ENCODE peak calls at places on chromosomes 6 and 20, in four cellular contexts. J is mammary epithelial cell, L is GM23338, A is hepatocyte. G is an unnamed sample. For H3K27me3, the result is how much of the 10 kb centered on the place peaks cover.

GRCh38 chr6:52953911-52954839 is 40.9 kb downstream of the GSTA4 start:
- DNase-seq in J (peak), L (no peak), A (no peak), G (no peak)

GRCh38 chr6:45473121-45473967 is 95.6 kb upstream of the SUPT3H start:
- DNase-seq in J (no peak), L (no peak), A (peak), G (no peak)

GRCh38 chr6:159943101-159943632 is 25.7 kb upstream of the IGF2R start:
- DNase-seq in J (peak), L (no peak), A (peak), G (no peak)

GRCh38 chr20:56285496-56285895 is 37.0 kb downstream of the MC3R start:
- DNase-seq in J (peak), L (no peak), A (no peak), G (no peak)

GRCh38 chr6:106692112-106692822 is 62.9 kb downstream of the QRSL1 start:
- DNase-seq in J (peak), L (peak), A (peak), G (no peak)

GRCh38 chr20:22691369-22692118 is 107.2 kb upstream of the FOXA2 start:
- DNase-seq in J (peak), L (peak), A (peak), G (peak)

GRCh38 chr20:59151820-59152219 is 11.8 kb upstream of the ZNF831 start:
- DNase-seq in J (no peak), L (no peak), A (no peak), G (no peak)

GRCh38 chr6:151320140-151320539 is 71.2 kb downstream of the ZBTB2 start:
- DNase-seq in J (no peak), L (no peak), A (no peak), G (no peak)

GRCh38 chr20:50526403-50526989 is 16.3 kb downstream of the PTPN1 start:
- DNase-seq in J (no peak), L (no peak), A (no peak), G (no peak)

GRCh38 chr20:1209447-1210387 is 6.5 kb downstream of the C20orf202 start:
- DNase-seq in J (no peak), L (peak), A (no peak), G (no peak)

GRCh38 chr6:115891111-115891669 is 169.5 kb downstream of the FRK start:
- DNase-seq in J (peak), L (no peak), A (no peak), G (no peak)

GRCh38 chr20:23925789-23926525 is 46.4 kb upstream of the CST5 start:
- DNase-seq in J (no peak), L (no peak), A (no peak), G (no peak)

GRCh38 chr6:312704-313485 is 20.6 kb downstream of the DUSP22 start:
- DNase-seq in J (no peak), L (no peak), A (no peak), G (no peak)

GRCh38 chr6:89385156-89385667 is 26.9 kb downstream of the RRAGD start:
- DNase-seq in J (peak), L (no peak), A (no peak), G (no peak)

GRCh38 chr20:25081730-25082497 is at the start of gene VSX1:
- DNase-seq in J (no peak), L (peak), A (no peak), G (peak)

GRCh38 chr6:36724514-36725385 is 27.1 kb downstream of the RAB44 start:
- DNase-seq in J (peak), L (peak), A (peak), G (peak)

GRCh38 chr20:20894753-20895152 is 182.3 kb upstream of the RALGAPA2 start:
- DNase-seq in J (no peak), L (peak), A (no peak), G (no peak)

GRCh38 chr6:124792386-124792785 is 169.9 kb upstream of the RNF217 start:
- DNase-seq in J (peak), L (no peak), A (no peak), G (no peak)

GRCh38 chr6:35400901-35401311 is 51.2 kb upstream of the FANCE start:
- DNase-seq in J (peak), L (no peak), A (peak), G (no peak)

GRCh38 chr6:113847435-113847834 is 9.7 kb upstream of the MARCKS start:
- DNase-seq in J (no peak), L (no peak), A (no peak), G (no peak)

GRCh38 chr6:21504790-21505189 is 88.8 kb upstream of the SOX4 start:
- DNase-seq in J (no peak), L (no peak), A (no peak), G (no peak)

GRCh38 chr6:127302728-127303675 is 36.3 kb downstream of the RNF146 start:
- DNase-seq in J (peak), L (peak), A (peak), G (peak)

GRCh38 chr6:34237316-34237721 is 646 bp downstream of the HMGA1 start:
- DNase-seq in J (no peak), L (no peak), A (peak), G (peak)

GRCh38 chr6:11500008-11500407 is 37.5 kb upstream of the TMEM170B start:
- DNase-seq in J (peak), L (no peak), A (no peak), G (no peak)

GRCh38 chr6:30113843-30114242 is 953 bp upstream of the TRIM31 start:
- DNase-seq in J (no peak), L (no peak), A (no peak), G (no peak)
- H3K27me3 ChIP-seq in J (under half), L (half or more), A (under half), G (under half)

GRCh38 chr6:108564178-108564577 is 3.5 kb downstream of the FOXO3 start:
- DNase-seq in J (peak), L (no peak), A (no peak), G (no peak)

GRCh38 chr6:108561742-108562502 is 1.2 kb downstream of the FOXO3 start:
- DNase-seq in J (peak), L (peak), A (peak), G (no peak)

GRCh38 chr6:108563292-108563691 is 2.6 kb downstream of the FOXO3 start:
- DNase-seq in J (no peak), L (no peak), A (no peak), G (no peak)

GRCh38 chr6:108560463-108561308 is at the start of gene FOXO3:
- DNase-seq in J (peak), L (peak), A (peak), G (no peak)

DNA sequence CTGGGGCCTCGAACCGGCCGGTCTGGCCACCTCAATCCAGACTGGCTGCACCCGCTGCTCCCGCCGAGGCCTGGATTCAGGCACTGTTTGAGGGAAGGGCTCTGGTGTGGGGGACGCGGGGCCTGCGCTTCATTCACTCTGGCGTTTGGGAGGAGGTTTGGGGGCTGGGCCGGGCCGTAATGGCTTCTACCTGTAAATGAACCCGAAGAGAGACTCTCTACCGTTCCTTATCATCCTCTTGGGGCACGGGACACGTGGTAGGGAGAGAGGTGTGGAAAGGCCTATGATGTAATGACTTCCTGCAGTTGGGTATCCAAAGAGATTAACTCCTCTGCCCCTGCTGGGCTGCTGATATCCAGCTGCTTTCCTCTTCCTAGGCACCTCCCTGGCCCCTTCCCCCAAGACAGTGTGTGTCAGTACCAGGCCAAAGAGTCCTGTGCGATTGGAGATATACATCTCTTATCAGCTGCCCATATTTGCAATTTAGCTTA is 1.8 kb downstream of the FOXO3 start:
- DNase-seq in J (peak), L (peak), A (peak), G (peak)
- TF ChIP-seq CTCF in J (peak), L (no peak), A (no peak), G (no peak)

GRCh38 chr6:1607236-1607556 is 2.5 kb upstream of the FOXC1 start:
- DNase-seq in J (no peak), L (no peak), A (no peak), G (no peak)

GRCh38 chr6:1609662-1610496 is at the start of gene FOXC1:
- DNase-seq in J (peak), L (peak), A (peak), G (no peak)

GRCh38 chr6:1607557-1608221 is 2.0 kb upstream of the FOXC1 start:
- DNase-seq in J (no peak), L (peak), A (peak), G (no peak)

GRCh38 chr6:1608976-1609661 is 596 bp upstream of the FOXC1 start:
- DNase-seq in J (peak), L (peak), A (peak), G (no peak)

DNA sequence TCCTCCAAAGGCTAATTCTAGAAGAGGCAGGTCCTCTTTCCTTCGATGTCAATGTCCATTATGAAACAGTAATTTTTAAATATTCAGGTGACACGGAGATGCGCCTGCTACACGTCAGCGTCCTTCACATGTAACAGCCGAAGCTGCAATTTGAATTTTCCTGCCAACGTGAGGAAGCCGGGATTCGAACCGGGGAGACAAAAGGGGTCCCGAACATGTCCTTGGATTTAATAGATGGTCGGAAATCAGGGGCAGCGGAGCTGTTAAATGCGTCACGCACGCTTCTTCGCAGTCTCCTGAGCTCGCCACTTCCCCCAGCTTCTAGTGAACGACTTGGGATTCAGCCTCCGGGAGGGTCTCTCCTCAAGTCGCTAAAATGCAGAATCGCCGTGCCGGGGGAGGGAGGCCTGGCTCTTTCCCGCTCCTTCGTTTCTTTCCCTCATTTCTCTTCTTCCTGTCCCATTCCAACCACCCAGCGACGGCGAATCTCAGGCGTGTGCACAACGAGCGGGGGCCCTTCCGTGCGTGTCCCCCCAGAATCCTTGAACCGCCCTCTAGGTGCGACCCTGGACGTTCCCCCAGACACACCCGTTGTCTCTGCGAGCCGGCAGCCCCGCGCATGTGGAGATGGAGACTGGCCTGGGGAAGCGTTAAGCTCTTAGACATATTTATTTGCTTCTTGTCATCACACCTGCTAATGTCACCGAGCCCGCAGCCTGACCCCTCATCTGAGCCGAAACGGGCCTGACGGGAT is 1.3 kb upstream of the FOXC1 start:
- DNase-seq in J (no peak), L (peak), A (peak), G (no peak)
- TF ChIP-seq EZH2 in J (no peak), L (peak), A (peak), G (no peak)

GRCh38 chr6:2447318-2447717 is 201.9 kb upstream of the GMDS start:
- DNase-seq in J (no peak), L (no peak), A (peak), G (no peak)

GRCh38 chr6:2440516-2440915 is 195.1 kb upstream of the GMDS start:
- DNase-seq in J (no peak), L (no peak), A (no peak), G (no peak)

GRCh38 chr6:2436391-2437154 is 191.2 kb upstream of the GMDS start:
- DNase-seq in J (no peak), L (no peak), A (no peak), G (no peak)

GRCh38 chr6:2439632-2440031 is 194.2 kb upstream of the GMDS start:
- DNase-seq in J (no peak), L (no peak), A (no peak), G (no peak)

GRCh38 chr6:2441881-2442475 is 196.6 kb upstream of the GMDS start:
- DNase-seq in J (peak), L (no peak), A (peak), G (no peak)
- H3K27me3 ChIP-seq in J (under half), L (under half), A (under half), G (under half)

GRCh38 chr6:30724906-30725667 is 4.9 kb downstream of the TUBB start:
- DNase-seq in J (no peak), L (no peak), A (no peak), G (no peak)

GRCh38 chr6:30726506-30727413 is 6.6 kb downstream of the TUBB start:
- DNase-seq in J (no peak), L (no peak), A (no peak), G (no peak)

GRCh38 chr6:30725713-30726505 is 5.8 kb downstream of the TUBB start:
- DNase-seq in J (no peak), L (peak), A (no peak), G (peak)

GRCh38 chr6:30730611-30731435 is 10.7 kb downstream of the TUBB start:
- DNase-seq in J (peak), L (peak), A (peak), G (peak)

DNA sequence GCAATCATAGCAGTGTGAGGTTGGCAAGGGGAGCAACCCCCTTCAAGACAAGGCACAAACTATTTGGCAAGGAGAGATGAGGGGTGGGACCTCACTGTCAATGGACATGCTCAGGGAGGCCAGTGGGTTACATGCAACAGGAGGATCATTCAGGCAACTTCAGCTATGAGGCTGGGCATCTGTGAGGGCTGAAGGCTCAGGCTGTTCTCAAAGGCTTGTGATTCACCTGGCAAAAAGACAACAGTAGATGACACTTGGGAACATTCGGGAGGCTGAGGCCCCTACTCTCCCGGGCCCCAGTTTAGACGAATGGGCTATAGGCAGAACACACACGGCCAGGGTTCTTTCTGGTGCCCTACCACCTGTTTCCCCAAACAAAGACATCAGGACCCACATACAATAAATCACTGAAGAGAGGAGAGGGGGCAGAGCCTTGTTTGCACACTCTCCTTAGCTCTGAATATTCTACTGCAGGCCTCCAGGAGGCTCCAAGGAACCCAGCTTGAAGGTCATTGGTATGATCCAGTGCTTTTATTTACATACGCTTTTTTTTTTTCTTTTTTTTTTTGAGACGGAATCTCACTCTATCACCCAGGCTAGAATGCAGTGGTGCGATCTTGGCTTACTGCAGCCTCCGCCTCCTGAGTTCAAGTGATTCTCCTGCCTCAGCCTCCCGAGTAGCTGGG is 7.9 kb downstream of the TUBB start:
- DNase-seq in J (no peak), L (no peak), A (peak), G (peak)
- TF ChIP-seq CTCF in J (peak), L (no peak), A (peak), G (no peak)

GRCh38 chr6:84774174-84775158 is 10.1 kb upstream of the TBX18 start:
- DNase-seq in J (peak), L (peak), A (peak), G (no peak)

GRCh38 chr6:84771732-84772131 is 7.3 kb upstream of the TBX18 start:
- DNase-seq in J (no peak), L (no peak), A (no peak), G (no peak)

GRCh38 chr6:84772428-84773132 is 8.2 kb upstream of the TBX18 start:
- DNase-seq in J (no peak), L (peak), A (no peak), G (no peak)

GRCh38 chr6:84773133-84773430 is 8.7 kb upstream of the TBX18 start:
- DNase-seq in J (no peak), L (peak), A (no peak), G (no peak)

DNA sequence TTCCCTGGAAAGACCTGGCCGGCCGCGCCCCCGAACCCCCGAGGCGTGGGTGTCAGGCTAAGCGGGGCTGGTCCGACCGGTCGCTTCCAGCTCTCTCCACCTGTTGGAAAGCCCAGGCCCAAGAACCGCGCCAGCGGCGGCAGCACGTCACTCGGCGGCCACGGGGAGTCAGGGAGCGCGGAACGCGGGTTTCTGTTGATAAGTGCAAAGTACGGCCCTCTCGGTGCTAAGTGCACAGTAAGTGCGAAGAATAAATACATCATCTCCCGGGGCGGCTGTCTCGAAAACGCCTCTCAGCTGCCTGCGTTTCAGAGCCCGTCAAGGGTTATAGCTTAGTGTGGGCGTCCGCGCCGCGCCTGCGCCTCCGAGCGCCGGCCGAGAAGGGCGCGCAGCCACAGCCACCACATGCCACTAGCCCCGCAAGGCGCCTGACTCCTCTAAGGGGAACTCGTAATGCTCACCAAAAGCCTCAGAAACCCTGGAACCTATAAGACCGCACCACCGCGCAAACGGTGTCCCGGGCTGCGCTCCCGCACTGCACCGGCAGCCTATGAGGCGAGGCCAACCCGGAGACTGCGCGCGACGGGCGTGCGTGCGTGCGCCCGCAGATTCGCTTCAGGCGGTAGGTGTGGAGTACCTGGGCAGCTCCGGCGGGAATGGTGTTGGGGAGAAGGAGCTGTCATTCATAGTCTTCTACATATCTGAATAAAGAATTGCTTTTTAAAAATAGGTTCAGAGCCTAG is 9.2 kb upstream of the TBX18 start:
- DNase-seq in J (peak), L (peak), A (peak), G (no peak)
- TF ChIP-seq EZH2 in J (peak), L (peak), A (peak), G (no peak)

DNA sequence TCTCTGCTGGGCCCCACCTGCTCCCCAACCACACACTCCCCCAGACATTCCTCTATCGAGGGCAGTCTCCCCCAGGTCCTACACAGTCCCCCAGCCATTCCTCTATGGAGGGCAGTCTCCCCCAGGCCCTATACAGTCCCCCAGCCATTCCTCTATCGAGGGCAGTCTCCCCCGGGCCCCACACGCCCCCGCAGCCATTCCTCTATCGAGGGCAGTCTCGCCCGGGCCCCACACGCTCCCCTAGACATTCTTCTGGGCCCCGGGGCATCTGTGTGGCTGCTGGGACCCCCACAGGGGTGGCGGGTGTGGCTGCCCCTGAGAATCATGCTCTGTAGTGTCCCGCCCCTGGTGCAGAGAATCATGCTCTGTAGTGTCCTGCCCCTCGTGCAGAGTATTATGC is 43.6 kb upstream of the BHLHE23 start:
- DNase-seq in J (no peak), L (no peak), A (no peak), G (no peak)
- H3K27me3 ChIP-seq in J (under half), L (under half), A (under half), G (under half)

DNA sequence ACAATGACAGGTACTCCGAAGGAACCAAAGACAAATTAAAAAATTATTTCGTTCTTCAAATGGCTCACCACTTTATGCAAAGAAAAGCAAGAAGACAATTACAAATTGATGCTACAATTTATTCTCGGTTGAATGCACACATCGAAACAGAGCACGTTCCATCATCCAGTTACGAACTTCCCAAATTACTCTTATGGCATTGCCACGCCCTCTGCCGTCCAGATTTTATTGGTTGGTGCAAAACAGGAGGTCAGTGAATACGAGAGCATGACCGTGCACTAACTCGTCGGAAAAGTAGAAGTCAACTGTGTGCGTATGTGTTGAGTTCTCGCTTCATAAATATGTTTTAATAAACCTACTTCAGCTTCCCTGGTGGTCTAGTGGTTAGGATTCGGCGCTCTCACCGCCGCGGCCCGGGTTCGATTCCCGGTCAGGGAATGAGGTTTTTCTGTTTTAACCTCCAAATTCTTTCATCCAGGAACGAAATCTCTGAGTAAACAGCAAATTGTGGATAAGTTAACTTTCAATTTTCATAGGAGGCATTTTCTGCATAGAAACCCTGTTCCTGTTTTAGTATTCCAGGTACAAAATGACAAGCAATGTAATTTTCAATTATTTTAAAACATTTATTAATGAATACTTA is 23.2 kb downstream of the ZNF311 start:
- DNase-seq in J (peak), L (peak), A (peak), G (peak)
- TF ChIP-seq CTCF in J (no peak), L (no peak), A (no peak), G (peak)